ENCODE peak calls at places on chromosomes 1 and 21, in nine cellular contexts. M is stomach, V is IMR-90, S is GM23338, J is kidney epithelial cell, E is ovary, F is MM.1S, W is right lobe of liver, D is HL-60. K is an unnamed sample. For H3K27me3, the result is how much of the 10 kb centered on the place peaks cover.

GRCh38 chr1:30889506-30889905 is 19.1 kb downstream of the SDC3 start:
- DNase-seq in M (no peak), V (peak), S (no peak), J (no peak), E (no peak), F (no peak), W (no peak), D (no peak), K (no peak)

GRCh38 chr21:28834335-28835238 is 158.1 kb downstream of the LTN1 start:
- DNase-seq in M (no peak), V (no peak), S (peak), J (no peak), E (no peak), F (no peak), W (no peak), D (no peak), K (no peak)

GRCh38 chr1:18908911-18909771 is 6.8 kb upstream of the ALDH4A1 start:
- DNase-seq in M (no peak), V (no peak), S (no peak), J (no peak), E (no peak), F (no peak), W (no peak), D (no peak), K (no peak)

GRCh38 chr1:19596065-19596718 is 47.9 kb upstream of the NBL1 start:
- DNase-seq in M (no peak), V (peak), S (no peak), J (peak), E (no peak), F (peak), W (no peak), D (no peak), K (no peak)

GRCh38 chr1:22325531-22326371 is 125.9 kb upstream of the ZBTB40 start:
- DNase-seq in M (peak), V (no peak), S (no peak), J (no peak), E (no peak), F (no peak), W (no peak), D (no peak), K (no peak)

GRCh38 chr1:57132993-57133614 is 167.3 kb upstream of the C8B start:
- DNase-seq in M (no peak), V (peak), S (no peak), J (no peak), E (no peak), F (no peak), W (no peak), D (no peak), K (no peak)

GRCh38 chr1:228802386-228803221 is 67.3 kb downstream of the RHOU start:
- DNase-seq in M (no peak), V (peak), S (no peak), J (no peak), E (peak), F (no peak), W (no peak), D (no peak), K (no peak)

GRCh38 chr1:19324665-19324990 is 12.5 kb downstream of the SLC66A1 start:
- DNase-seq in M (no peak), V (no peak), S (no peak), J (no peak), E (no peak), F (no peak), W (no peak), D (no peak), K (no peak)

GRCh38 chr1:192565946-192566345 is 9.6 kb upstream of the RGS1 start:
- DNase-seq in M (no peak), V (peak), S (no peak), J (no peak), E (no peak), F (no peak), W (no peak), D (no peak), K (no peak)

GRCh38 chr1:11735531-11735853 is 444 bp upstream of the AGTRAP start:
- DNase-seq in M (no peak), V (no peak), S (no peak), J (no peak), E (no peak), F (no peak), W (no peak), D (no peak), K (no peak)

GRCh38 chr1:18283601-18284385 is 176.2 kb downstream of the IGSF21 start:
- DNase-seq in M (no peak), V (no peak), S (no peak), J (no peak), E (no peak), F (no peak), W (no peak), D (no peak), K (peak)

GRCh38 chr1:180343931-180344406 is 113.9 kb downstream of the LHX4 start:
- DNase-seq in M (peak), V (peak), S (no peak), J (no peak), E (no peak), F (peak), W (no peak), D (peak), K (no peak)

GRCh38 chr1:210340751-210341328 is 12.1 kb downstream of the HHAT start:
- DNase-seq in M (no peak), V (no peak), S (no peak), J (no peak), E (no peak), F (no peak), W (no peak), D (no peak), K (no peak)

GRCh38 chr1:20724364-20725188 is 6.8 kb upstream of the KIF17 start:
- DNase-seq in M (no peak), V (no peak), S (no peak), J (no peak), E (peak), F (no peak), W (peak), D (no peak), K (no peak)

GRCh38 chr1:198556969-198557368 is 16.5 kb upstream of the ATP6V1G3 start:
- DNase-seq in M (peak), V (no peak), S (no peak), J (no peak), E (no peak), F (peak), W (no peak), D (peak), K (peak)

GRCh38 chr1:51968632-51969031 is 21.9 kb downstream of the RAB3B start:
- DNase-seq in M (no peak), V (peak), S (no peak), J (no peak), E (no peak), F (no peak), W (peak), D (no peak), K (no peak)

GRCh38 chr1:237867380-237867888 is 23.3 kb downstream of the ZP4 start:
- DNase-seq in M (no peak), V (no peak), S (peak), J (no peak), E (no peak), F (no peak), W (no peak), D (no peak), K (no peak)

GRCh38 chr1:20440785-20441200 is 45.2 kb downstream of the CAMK2N1 start:
- DNase-seq in M (peak), V (peak), S (peak), J (no peak), E (no peak), F (peak), W (peak), D (peak), K (no peak)

GRCh38 chr1:26145041-26145959 is 13.6 kb upstream of the FAM110D start:
- DNase-seq in M (peak), V (peak), S (peak), J (no peak), E (peak), F (peak), W (peak), D (peak), K (peak)

GRCh38 chr1:96998466-96998865 is 276.9 kb downstream of the PTBP2 start:
- DNase-seq in M (no peak), V (no peak), S (no peak), J (no peak), E (no peak), F (no peak), W (no peak), D (no peak), K (no peak)

GRCh38 chr1:59693431-59693830 is 121.3 kb upstream of the HOOK1 start:
- DNase-seq in M (no peak), V (no peak), S (no peak), J (no peak), E (no peak), F (no peak), W (no peak), D (peak), K (no peak)

GRCh38 chr1:7469255-7469938 is 301.7 kb upstream of the VAMP3 start:
- DNase-seq in M (no peak), V (no peak), S (no peak), J (no peak), E (no peak), F (no peak), W (no peak), D (no peak), K (no peak)

GRCh38 chr1:9721606-9722377 is 70.3 kb downstream of the PIK3CD start:
- DNase-seq in M (no peak), V (no peak), S (peak), J (no peak), E (no peak), F (peak), W (no peak), D (no peak), K (peak)

GRCh38 chr1:162973381-162973795 is 95.8 kb upstream of the RGS4 start:
- DNase-seq in M (no peak), V (peak), S (no peak), J (peak), E (no peak), F (no peak), W (no peak), D (no peak), K (no peak)

DNA sequence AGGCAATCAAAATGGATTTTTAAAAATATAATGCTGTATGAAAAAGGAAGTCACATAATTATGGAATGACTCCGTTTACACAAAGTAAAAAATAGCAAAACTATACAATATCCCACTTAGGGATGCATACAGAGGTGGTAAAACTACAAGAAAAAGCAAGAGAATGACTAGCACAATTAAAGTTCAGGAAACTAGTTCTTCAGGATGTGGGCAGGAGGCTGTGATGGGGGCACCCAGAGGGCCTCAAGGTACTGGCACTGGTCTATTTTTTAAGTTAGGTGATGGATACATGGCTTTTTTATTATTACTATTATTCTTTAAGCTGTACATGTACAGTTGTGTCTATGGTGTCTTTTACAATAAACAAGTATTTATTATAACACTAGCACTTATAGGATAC is 1.4 kb upstream of the ZC3H12A start:
- DNase-seq in M (no peak), V (no peak), S (no peak), J (no peak), E (no peak), F (no peak), W (no peak), D (no peak), K (no peak)
- H3K4me3 ChIP-seq in M (peak), V (no peak), S (no peak), J (no peak), E (no peak), F (no peak), W (no peak), D (no peak), K (no peak)

GRCh38 chr1:157108448-157108847 is 8.8 kb upstream of the ETV3L start:
- DNase-seq in M (no peak), V (no peak), S (no peak), J (no peak), E (no peak), F (peak), W (no peak), D (no peak), K (no peak)

GRCh38 chr1:157111396-157112165 is 12.0 kb upstream of the ETV3L start:
- DNase-seq in M (no peak), V (no peak), S (peak), J (no peak), E (no peak), F (no peak), W (no peak), D (no peak), K (no peak)

GRCh38 chr1:157110686-157111085 is 11.1 kb upstream of the ETV3L start:
- DNase-seq in M (no peak), V (no peak), S (no peak), J (no peak), E (no peak), F (no peak), W (no peak), D (no peak), K (no peak)

GRCh38 chr1:157107702-157108101 is 8.1 kb upstream of the ETV3L start:
- DNase-seq in M (no peak), V (no peak), S (peak), J (no peak), E (no peak), F (no peak), W (no peak), D (no peak), K (no peak)

GRCh38 chr1:157110003-157110402 is 10.4 kb upstream of the ETV3L start:
- DNase-seq in M (no peak), V (no peak), S (no peak), J (no peak), E (no peak), F (no peak), W (no peak), D (no peak), K (no peak)
- H3K27me3 ChIP-seq in M (half or more), V (under half), S (under half), J (half or more), E (under half), F (under half), W (under half), D (under half), K (under half)

GRCh38 chr1:154809436-154810413 is 60.4 kb downstream of the KCNN3 start:
- DNase-seq in M (no peak), V (peak), S (no peak), J (peak), E (no peak), F (no peak), W (no peak), D (no peak), K (no peak)

GRCh38 chr1:154808909-154809262 is 61.2 kb downstream of the KCNN3 start:
- DNase-seq in M (no peak), V (peak), S (no peak), J (peak), E (no peak), F (no peak), W (no peak), D (no peak), K (peak)

GRCh38 chr1:154808261-154808908 is 61.7 kb downstream of the KCNN3 start:
- DNase-seq in M (no peak), V (no peak), S (peak), J (no peak), E (no peak), F (no peak), W (no peak), D (no peak), K (no peak)

GRCh38 chr1:154806333-154806732 is 63.7 kb downstream of the KCNN3 start:
- DNase-seq in M (no peak), V (no peak), S (no peak), J (no peak), E (no peak), F (no peak), W (no peak), D (no peak), K (no peak)

GRCh38 chr1:154807048-154807591 is 63.0 kb downstream of the KCNN3 start:
- DNase-seq in M (no peak), V (no peak), S (no peak), J (no peak), E (no peak), F (peak), W (no peak), D (no peak), K (peak)
- TF ChIP-seq CTCF in M (no peak), V (no peak), S (no peak), J (no peak), E (no peak), F (peak), W (no peak), D (no peak), K (peak)

GRCh38 chr1:24930703-24931480 is 816 bp upstream of the RUNX3 start:
- DNase-seq in M (no peak), V (no peak), S (peak), J (no peak), E (no peak), F (peak), W (no peak), D (no peak), K (no peak)

GRCh38 chr1:24929876-24930702 is at the start of gene RUNX3:
- DNase-seq in M (peak), V (no peak), S (peak), J (no peak), E (no peak), F (peak), W (peak), D (peak), K (peak)

GRCh38 chr1:24932284-24932683 is 2.2 kb upstream of the RUNX3 start:
- DNase-seq in M (peak), V (no peak), S (peak), J (no peak), E (no peak), F (peak), W (peak), D (no peak), K (peak)

GRCh38 chr1:24932725-24933294 is 2.7 kb upstream of the RUNX3 start:
- DNase-seq in M (no peak), V (no peak), S (no peak), J (no peak), E (no peak), F (no peak), W (no peak), D (no peak), K (no peak)

GRCh38 chr1:24931481-24932221 is 1.6 kb upstream of the RUNX3 start:
- DNase-seq in M (no peak), V (no peak), S (peak), J (no peak), E (no peak), F (no peak), W (no peak), D (no peak), K (no peak)
- H3K4me3 ChIP-seq in M (peak), V (no peak), S (peak), J (no peak), E (no peak), F (no peak), W (peak), D (no peak), K (no peak)

DNA sequence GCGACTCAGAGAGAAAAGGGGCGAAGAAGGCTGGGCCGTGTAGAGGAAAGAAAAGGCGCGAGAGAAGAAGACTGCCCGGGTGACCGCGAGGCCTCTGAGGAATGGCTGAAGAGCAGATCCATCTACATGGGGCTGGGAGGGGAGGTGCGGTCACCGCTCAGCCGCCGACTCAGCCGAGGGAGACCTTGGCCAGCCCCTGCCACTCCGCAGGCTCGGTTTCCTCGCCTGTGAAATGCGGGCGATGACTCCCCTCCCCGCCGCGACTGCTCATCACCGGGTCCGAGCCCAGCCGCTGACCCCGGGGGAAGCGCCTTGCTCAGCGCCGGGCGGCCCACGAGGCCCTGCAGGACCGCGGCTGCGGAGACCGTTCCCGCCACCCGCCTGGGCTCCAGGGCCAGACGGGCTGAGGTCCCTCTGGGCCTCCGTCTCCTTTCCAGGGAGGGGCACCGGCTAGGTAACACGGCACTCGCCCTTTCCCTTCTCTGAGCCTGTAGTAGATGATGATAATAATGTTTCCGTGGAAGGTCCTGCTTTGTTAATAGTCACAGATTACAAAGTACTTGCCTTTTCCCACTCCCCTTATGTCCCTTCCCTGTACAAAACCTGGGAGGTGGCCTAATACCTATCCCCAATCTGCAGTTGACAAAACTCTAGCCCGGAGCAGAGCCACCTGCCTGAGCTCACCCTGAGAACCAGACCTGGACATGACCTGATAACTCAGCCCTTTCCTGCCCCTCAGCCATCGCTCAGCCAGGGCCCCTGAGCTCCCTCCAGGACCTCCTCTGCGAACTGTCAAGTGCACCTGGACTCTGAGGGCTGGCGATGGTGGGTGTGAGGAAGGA is 1.6 kb upstream of the BSND start:
- DNase-seq in M (no peak), V (no peak), S (peak), J (no peak), E (no peak), F (no peak), W (no peak), D (no peak), K (no peak)
- H3K27me3 ChIP-seq in M (half or more), V (half or more), S (under half), J (under half), E (under half), F (under half), W (under half), D (under half), K (under half)

GRCh38 chr1:41611068-41611931 is 126.8 kb upstream of the EDN2 start:
- DNase-seq in M (no peak), V (no peak), S (no peak), J (no peak), E (no peak), F (no peak), W (no peak), D (no peak), K (no peak)

GRCh38 chr1:41611932-41612450 is 127.5 kb upstream of the EDN2 start:
- DNase-seq in M (no peak), V (no peak), S (no peak), J (no peak), E (no peak), F (no peak), W (no peak), D (no peak), K (no peak)

GRCh38 chr1:41608242-41608641 is 123.8 kb upstream of the EDN2 start:
- DNase-seq in M (no peak), V (peak), S (no peak), J (no peak), E (no peak), F (no peak), W (no peak), D (no peak), K (no peak)

GRCh38 chr1:41609166-41609883 is 124.8 kb upstream of the EDN2 start:
- DNase-seq in M (no peak), V (no peak), S (no peak), J (no peak), E (no peak), F (no peak), W (no peak), D (no peak), K (no peak)

DNA sequence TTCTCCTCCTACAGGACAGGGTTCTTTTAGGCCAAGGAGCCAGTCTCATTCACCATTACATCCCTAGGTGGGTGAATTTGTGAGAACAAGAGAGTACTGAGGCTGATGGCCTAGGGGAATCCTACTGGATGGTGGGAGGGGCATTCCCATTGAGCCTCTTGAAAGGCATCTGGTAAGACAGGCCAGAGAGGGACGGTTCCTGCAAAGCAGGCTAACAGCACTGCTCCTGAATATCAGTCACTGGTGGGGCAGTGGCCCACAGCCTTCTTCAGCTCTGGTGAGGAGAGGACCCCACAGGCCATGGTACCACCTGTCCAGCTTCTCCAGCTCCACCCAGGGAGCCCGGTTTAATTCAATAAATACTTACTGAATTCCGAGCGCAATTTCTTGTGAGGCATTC is 125.9 kb upstream of the EDN2 start:
- DNase-seq in M (no peak), V (no peak), S (no peak), J (no peak), E (no peak), F (no peak), W (no peak), D (no peak), K (no peak)
- TF ChIP-seq CTCF in M (no peak), V (no peak), S (no peak), J (no peak), E (no peak), F (no peak), W (no peak), D (no peak), K (no peak)

DNA sequence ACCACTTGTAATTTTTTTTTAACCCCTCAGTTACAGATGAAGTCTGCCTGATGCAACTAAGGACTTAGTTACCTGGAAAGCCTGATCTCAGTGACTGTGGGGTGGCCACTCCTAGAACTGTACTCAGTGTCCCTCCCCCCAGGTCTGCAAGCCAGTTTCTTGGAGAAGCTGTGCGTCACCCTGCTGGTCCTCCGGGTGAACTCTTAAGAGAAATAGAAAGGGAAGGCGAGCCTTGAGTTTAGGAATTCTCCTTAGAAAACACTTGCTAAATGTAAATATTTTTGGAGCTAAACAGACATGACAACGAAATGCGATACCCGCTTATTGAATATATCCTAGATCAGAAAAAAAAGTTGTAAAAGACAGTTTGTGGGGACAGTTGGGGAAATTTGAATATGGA is 730 bp downstream of the SLC16A4 start:
- DNase-seq in M (no peak), V (peak), S (peak), J (peak), E (peak), F (no peak), W (no peak), D (no peak), K (no peak)
- H3K4me3 ChIP-seq in M (peak), V (peak), S (peak), J (peak), E (peak), F (no peak), W (peak), D (no peak), K (no peak)

GRCh38 chr21:45979651-45980050 is 1.9 kb upstream of the COL6A1 start:
- DNase-seq in M (no peak), V (no peak), S (no peak), J (no peak), E (peak), F (no peak), W (no peak), D (no peak), K (no peak)
- H3K27me3 ChIP-seq in M (half or more), V (under half), S (under half), J (under half), E (under half), F (half or more), W (under half), D (under half), K (under half)